ENCODE peak calls at places on chromosomes 11 and 22, in eight cellular contexts. G, A, Y, Z, J, S, M and C are unnamed samples.

GRCh38 chr22:47091921-47092700 is 329.7 kb downstream of the TBC1D22A start:
- DNase-seq in A (peak), S (no peak), M (no peak), Z (no peak), G (no peak), Y (no peak), J (no peak), C (no peak)

GRCh38 chr11:3163241-3163981 is 1.7 kb downstream of the OSBPL5 start:
- DNase-seq in G (no peak), J (no peak), S (no peak), M (no peak), Z (no peak), Y (no peak), A (peak), C (no peak)

GRCh38 chr11:121293276-121293569 is 652 bp downstream of the SC5D start:
- DNase-seq in Y (no peak), G (peak), S (no peak), Z (peak), J (no peak), A (no peak), M (no peak), C (no peak)

GRCh38 chr11:80186687-80187086 is 745.9 kb upstream of the TENM4 start:
- DNase-seq in Z (no peak), J (no peak), M (no peak), A (no peak), S (no peak), G (no peak), Y (no peak), C (no peak)

GRCh38 chr22:23240639-23241389 is 60.5 kb downstream of the BCR start:
- DNase-seq in G (no peak), M (no peak), Z (no peak), A (no peak), S (no peak), Y (peak), J (no peak), C (no peak)

GRCh38 chr22:31610611-31611010 is 51.4 kb downstream of the PISD start:
- DNase-seq in M (no peak), G (no peak), J (no peak), Y (no peak), S (no peak), Z (no peak), A (no peak), C (no peak)

GRCh38 chr22:47605886-47606285 is 843.4 kb downstream of the TBC1D22A start:
- DNase-seq in S (no peak), G (no peak), A (no peak), M (no peak), Y (no peak), J (no peak), Z (no peak), C (no peak)

GRCh38 chr11:96278039-96278897 is 64.7 kb downstream of the MAML2 start:
- DNase-seq in A (no peak), Z (no peak), M (no peak), J (no peak), S (no peak), G (no peak), Y (no peak), C (no peak)

GRCh38 chr11:86893235-86893634 is 62.0 kb downstream of the FZD4 start:
- DNase-seq in Z (no peak), A (no peak), S (no peak), Y (no peak), M (no peak), J (no peak), G (no peak), C (no peak)

GRCh38 chr11:119891392-119891791 is 162.4 kb upstream of the NECTIN1 start:
- DNase-seq in J (no peak), G (no peak), A (no peak), S (no peak), Z (no peak), Y (no peak), M (no peak), C (no peak)

GRCh38 chr11:12212181-12212820 is 101.9 kb downstream of the MICAL2 start:
- DNase-seq in Z (no peak), G (no peak), M (no peak), A (no peak), S (no peak), Y (no peak), J (no peak), C (no peak)

GRCh38 chr11:130831506-130832385 is 84.5 kb downstream of the SNX19 start:
- DNase-seq in Y (no peak), S (no peak), Z (no peak), M (no peak), G (no peak), A (no peak), J (no peak), C (no peak)

GRCh38 chr11:74018331-74019005 is 9.6 kb upstream of the UCP3 start:
- DNase-seq in G (peak), M (no peak), A (peak), Y (no peak), Z (peak), J (no peak), S (no peak), C (peak)

GRCh38 chr22:39292561-39293074 is 26.8 kb downstream of the RPL3 start:
- DNase-seq in M (no peak), S (no peak), Y (peak), G (peak), A (peak), Z (peak), J (no peak), C (peak)

GRCh38 chr11:107591098-107591445 is at the start of gene ELMOD1:
- DNase-seq in G (peak), M (no peak), J (peak), A (peak), Z (peak), S (no peak), Y (peak), C (peak)

GRCh38 chr11:67571443-67571842 is 12.2 kb upstream of the GSTP1 start:
- DNase-seq in J (no peak), Y (no peak), A (no peak), Z (no peak), M (no peak), G (no peak), S (no peak), C (no peak)

GRCh38 chr11:1838077-1838425 is 730 bp upstream of the TNNI2 start:
- DNase-seq in Y (no peak), S (no peak), A (no peak), G (no peak), Z (no peak), J (no peak), M (no peak), C (no peak)

GRCh38 chr11:12330491-12331231 is 46.7 kb upstream of the PARVA start:
- DNase-seq in M (no peak), G (no peak), Y (no peak), Z (no peak), J (no peak), S (no peak), A (peak), C (no peak)

GRCh38 chr11:96215094-96215782 is 127.8 kb downstream of the MAML2 start:
- DNase-seq in A (no peak), Z (peak), M (no peak), G (peak), S (no peak), Y (no peak), J (peak), C (no peak)

GRCh38 chr11:34149274-34149673 is 43.8 kb downstream of the NAT10 start:
- DNase-seq in S (no peak), Z (no peak), Y (no peak), M (no peak), G (no peak), A (peak), J (no peak), C (no peak)

GRCh38 chr22:36381513-36382079 is 6.2 kb downstream of the MYH9 start:
- DNase-seq in M (no peak), Y (no peak), G (no peak), S (no peak), Z (no peak), A (no peak), J (no peak), C (no peak)

GRCh38 chr11:118605116-118605867 is 2.1 kb upstream of the PHLDB1 start:
- DNase-seq in J (no peak), Z (peak), A (peak), S (no peak), M (no peak), G (peak), Y (no peak), C (peak)

GRCh38 chr11:47395225-47396048 is 13.0 kb upstream of the SLC39A13 start:
- DNase-seq in S (no peak), J (no peak), G (no peak), A (no peak), Y (no peak), M (no peak), Z (no peak), C (no peak)

GRCh38 chr11:107272561-107272960 is 185.1 kb downstream of the CWF19L2 start:
- DNase-seq in G (no peak), A (no peak), M (no peak), J (no peak), Z (no peak), S (no peak), Y (no peak), C (no peak)

GRCh38 chr11:45289369-45289768 is 3.2 kb upstream of the SYT13 start:
- DNase-seq in S (no peak), Y (no peak), J (no peak), A (no peak), Z (peak), G (peak), M (no peak), C (peak)

GRCh38 chr11:80505771-80506170 is 1064.9 kb upstream of the TENM4 start:
- DNase-seq in M (no peak), J (no peak), G (no peak), Z (no peak), S (no peak), A (no peak), Y (no peak), C (no peak)

GRCh38 chr11:83162377-83162776 is 5.4 kb downstream of the PCF11 start:
- DNase-seq in A (no peak), Z (peak), S (no peak), M (no peak), G (no peak), Y (no peak), J (no peak), C (peak)

GRCh38 chr11:68936676-68937620 is 33.3 kb downstream of the IGHMBP2 start:
- DNase-seq in S (no peak), M (no peak), G (no peak), A (no peak), Y (no peak), J (no peak), Z (no peak), C (no peak)